ENCODE peak calls at places on chromosomes 16 and 17, in nine cellular contexts. N is CD8-positive, alpha-beta T cell; T is CD8-positive, alpha-beta memory T cell; U is fibroblast of lung; S is right cardiac atrium; D is left ventricle myocardium inferior; V is psoas muscle; A is heart left ventricle; P is transverse colon. M is an unnamed sample.

GRCh38 chr16:54422569-54422978 is 136.0 kb upstream of the IRX3 start:
- DNase-seq in N (no peak), A (no peak), V (no peak), U (no peak), P (no peak), T (no peak), D (no peak), S (no peak), M (no peak)

GRCh38 chr16:264440-264951 is 11.2 kb downstream of the RGS11 start:
- DNase-seq in N (no peak), D (no peak), U (no peak), V (no peak), S (peak; percentile 55), A (no peak), P (no peak), T (no peak), M (no peak)

GRCh38 chr17:14886200-14886739 is 378.9 kb downstream of the PMP22 start:
- DNase-seq in V (no peak), A (no peak), T (no peak), P (no peak), D (no peak), N (no peak), U (no peak), S (no peak), M (no peak)

GRCh38 chr17:44279586-44280344 is 11.8 kb upstream of the SLC4A1 start:
- DNase-seq in N (no peak), S (peak; percentile 92), T (no peak), A (peak; percentile 88), V (peak; percentile 83), P (peak; percentile 80), U (peak; percentile 86), D (peak; percentile 78), M (peak; percentile 79)

GRCh38 chr16:48081656-48082055 is 74.1 kb downstream of the ABCC12 start:
- DNase-seq in A (no peak), D (no peak), T (no peak), N (no peak), V (no peak), U (peak; percentile 93), S (no peak), P (no peak), M (no peak)

GRCh38 chr16:76729525-76729924 is 452.3 kb downstream of the CNTNAP4 start:
- DNase-seq in T (no peak), P (no peak), A (no peak), S (no peak), U (no peak), N (no peak), D (no peak), V (no peak), M (no peak)

GRCh38 chr17:8837438-8838075 is 29.9 kb downstream of the PIK3R6 start:
- DNase-seq in P (no peak), U (no peak), D (no peak), S (no peak), T (no peak), N (peak; percentile 31), A (peak; percentile 21), V (no peak), M (no peak)

GRCh38 chr16:25996052-25996451 is 304.3 kb downstream of the HS3ST4 start:
- DNase-seq in T (no peak), S (no peak), A (no peak), U (no peak), N (no peak), P (no peak), D (no peak), V (no peak), M (no peak)

GRCh38 chr17:43434902-43435319 is 36.1 kb downstream of the ARL4D start:
- DNase-seq in U (peak; percentile 95), S (no peak), T (no peak), P (no peak), A (no peak), N (no peak), D (no peak), V (no peak), M (no peak)

GRCh38 chr16:89426736-89427525 is 63.4 kb downstream of the ANKRD11 start:
- DNase-seq in A (no peak), P (no peak), N (no peak), S (no peak), U (peak; percentile 63), T (no peak), D (no peak), V (no peak), M (no peak)
- H3K4me1 ChIP-seq in A (peaks cover 56% of the 10 kb centered on the region), P (peaks cover 60% of the 10 kb centered on the region), N (peaks cover 70% of the 10 kb centered on the region), S (peaks cover 37% of the 10 kb centered on the region), U (peaks cover 28% of the 10 kb centered on the region), T (peaks cover 72% of the 10 kb centered on the region), D (peaks cover 58% of the 10 kb centered on the region), V (peaks cover 56% of the 10 kb centered on the region), M (peaks cover 44% of the 10 kb centered on the region)

DNA sequence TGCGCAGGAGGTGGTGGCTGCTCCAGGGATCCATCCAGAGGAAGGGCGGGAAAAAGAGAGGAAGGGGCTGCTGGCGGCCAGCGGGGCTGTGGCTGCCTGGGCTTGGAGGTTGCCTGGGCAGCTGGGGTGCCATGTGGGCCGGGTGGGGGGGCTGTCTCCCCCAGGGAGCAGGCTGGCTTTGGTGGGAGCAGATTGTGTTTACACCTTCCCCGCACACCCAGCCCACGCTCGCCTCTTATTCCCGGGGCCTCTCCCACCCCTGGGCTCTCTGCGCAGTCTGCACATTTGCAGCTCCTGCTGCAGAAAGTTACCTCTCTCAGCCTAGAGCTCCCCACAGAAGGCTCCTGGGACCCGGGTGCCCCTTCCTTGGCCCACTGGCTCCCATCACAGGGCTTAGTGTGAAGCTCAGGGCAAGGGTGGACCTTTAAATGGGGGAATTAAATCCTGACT is 5.1 kb downstream of the PRCD start:
- DNase-seq in D (no peak), T (no peak), U (no peak), N (no peak), S (no peak), A (no peak), P (no peak), V (no peak), M (no peak)
- H3K4me1 ChIP-seq in D (peaks cover 78% of the 10 kb centered on the region), T (peaks cover 7% of the 10 kb centered on the region), U (peaks cover 36% of the 10 kb centered on the region), N (peaks cover 15% of the 10 kb centered on the region), S (peaks cover 31% of the 10 kb centered on the region), A (peaks cover 55% of the 10 kb centered on the region), P (peaks cover 31% of the 10 kb centered on the region), V (peaks cover 47% of the 10 kb centered on the region), M (peaks cover 63% of the 10 kb centered on the region)

DNA sequence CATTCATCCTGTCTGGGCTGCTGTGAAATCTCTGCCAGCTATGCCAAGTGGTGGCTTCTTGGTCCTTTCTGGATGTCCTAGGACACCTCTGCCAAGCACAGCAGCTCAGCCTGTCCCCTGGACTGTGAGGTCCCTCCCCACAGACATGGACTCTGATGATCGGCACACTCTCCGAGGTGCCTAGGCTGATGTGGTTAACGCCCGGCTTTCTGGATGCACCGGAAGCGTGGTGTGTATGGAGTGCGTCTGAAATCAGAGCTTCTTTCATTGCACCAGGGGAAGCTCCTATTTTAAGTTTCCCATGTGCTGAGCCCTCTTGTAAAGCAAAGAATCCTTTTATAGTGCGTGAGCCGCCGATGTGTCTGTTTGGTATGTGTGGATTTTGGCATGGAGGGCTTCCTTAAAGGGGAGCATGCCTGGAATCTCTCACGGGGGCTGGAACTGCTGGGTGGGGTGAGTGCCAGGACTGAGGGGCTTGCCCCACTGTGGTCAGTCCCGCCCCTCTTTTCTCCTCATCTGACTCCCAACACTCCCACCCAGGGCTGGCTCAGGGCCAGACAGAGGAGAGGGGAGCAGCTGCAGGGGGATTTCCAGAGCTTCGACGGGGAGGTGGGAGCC is 6.9 kb upstream of the ARHGAP23 start:
- DNase-seq in D (no peak), U (peak; percentile 81), A (no peak), S (peak; percentile 75), V (no peak), P (no peak), N (no peak), T (no peak), M (no peak)
- H3K4me1 ChIP-seq in D (peaks cover 70% of the 10 kb centered on the region), U (peaks cover 9% of the 10 kb centered on the region), A (peaks cover 34% of the 10 kb centered on the region), S (peaks cover 8% of the 10 kb centered on the region), V (peaks cover 23% of the 10 kb centered on the region), P (peaks cover 26% of the 10 kb centered on the region), N (no peaks in the 10 kb centered on the region), T (no peaks in the 10 kb centered on the region), M (peaks cover 27% of the 10 kb centered on the region)

DNA sequence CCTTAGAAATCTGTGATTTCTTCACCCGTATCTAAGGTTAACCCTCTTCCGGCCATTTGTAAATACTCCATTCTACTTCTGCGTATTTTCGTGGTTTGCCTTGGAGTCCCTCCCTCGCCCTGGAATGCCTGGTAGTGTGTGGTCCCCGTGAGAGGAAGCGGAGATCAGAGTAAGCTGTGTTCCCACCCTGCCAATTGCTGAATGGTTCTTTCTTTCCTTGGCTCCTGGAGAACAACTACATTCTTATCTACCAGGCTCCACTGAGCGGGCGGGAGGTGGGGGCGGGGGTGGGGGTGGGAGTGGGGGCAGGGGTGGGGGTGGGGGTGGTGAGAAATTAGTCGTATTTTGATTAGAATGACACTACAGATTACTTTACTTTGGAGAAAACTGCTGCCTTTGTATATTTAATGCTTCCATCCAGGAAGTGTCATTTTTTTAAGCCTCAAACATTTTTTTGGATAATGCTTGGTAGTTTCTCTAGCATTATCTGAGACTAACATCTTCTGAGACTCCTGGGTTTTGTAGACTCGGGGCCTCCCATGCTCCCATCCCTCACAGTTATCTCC is 20.9 kb upstream of the FASN start:
- DNase-seq in D (no peak), S (peak; percentile 10), N (no peak), V (no peak), A (no peak), P (no peak), U (peak; percentile 77), T (no peak), M (no peak)
- H3K4me1 ChIP-seq in D (no peaks in the 10 kb centered on the region), S (no peaks in the 10 kb centered on the region), N (peaks cover 45% of the 10 kb centered on the region), V (no peaks in the 10 kb centered on the region), A (no peaks in the 10 kb centered on the region), P (no peaks in the 10 kb centered on the region), U (no peaks in the 10 kb centered on the region), T (peaks cover 42% of the 10 kb centered on the region), M (peaks cover 30% of the 10 kb centered on the region)

GRCh38 chr17:42193216-42194132 is 820 bp downstream of the GHDC start:
- DNase-seq in A (no peak), V (no peak), U (no peak), D (no peak), N (no peak), T (no peak), P (no peak), S (no peak), M (no peak)
- H3K4me1 ChIP-seq in A (peaks cover 12% of the 10 kb centered on the region), V (peaks cover 12% of the 10 kb centered on the region), U (no peaks in the 10 kb centered on the region), D (peaks cover 24% of the 10 kb centered on the region), N (peaks cover 22% of the 10 kb centered on the region), T (peaks cover 21% of the 10 kb centered on the region), P (peaks cover 20% of the 10 kb centered on the region), S (no peaks in the 10 kb centered on the region), M (peaks cover 24% of the 10 kb centered on the region)